ENCODE peak calls at places on chromosomes 12 and 14, in nine cellular contexts. X is tibial nerve, F is HCT116, J is A549, K is heart left ventricle, I is ovary, N is transverse colon, G is endothelial cell of umbilical vein, P is suprapubic skin. O is an unnamed sample.

GRCh38 chr12:59650594-59651229 is 54.9 kb downstream of the SLC16A7 start:
- DNase-seq in X (no peak), F (no peak), J (no peak), K (no peak), I (no peak), N (no peak), G (no peak), P (no peak), O (no peak)

GRCh38 chr12:69966839-69967238 is 141.8 kb downstream of the MYRFL start:
- DNase-seq in X (no peak), F (peak; percentile 18), J (peak; percentile 34), K (no peak), I (no peak), N (no peak), G (no peak), P (no peak), O (no peak)

GRCh38 chr14:35855886-35856481 is 29.8 kb downstream of the BRMS1L start:
- DNase-seq in X (no peak), F (no peak), J (no peak), K (no peak), I (no peak), N (no peak), G (no peak), P (no peak), O (no peak)

GRCh38 chr14:99872786-99873440 is 79.7 kb downstream of the EML1 start:
- DNase-seq in X (no peak), F (no peak), J (no peak), K (no peak), I (no peak), N (no peak), G (peak; percentile 4), P (no peak), O (no peak)

GRCh38 chr14:44657688-44658388 is 150.8 kb upstream of the FSCB start:
- DNase-seq in X (no peak), F (no peak), J (peak; percentile 10), K (no peak), I (no peak), N (no peak), G (no peak), P (no peak), O (no peak)

GRCh38 chr12:108727868-108728735 is 3.2 kb downstream of the CORO1C start:
- DNase-seq in X (no peak), F (no peak), J (no peak), K (no peak), I (no peak), N (no peak), G (no peak), P (no peak), O (no peak)

GRCh38 chr12:111975161-111975931 is 37.6 kb downstream of the TMEM116 start:
- DNase-seq in X (no peak), F (no peak), J (no peak), K (no peak), I (no peak), N (no peak), G (no peak), P (no peak), O (no peak)

GRCh38 chr12:4274960-4275868 is 1.7 kb downstream of the CCND2 start:
- DNase-seq in X (no peak), F (no peak), J (no peak), K (no peak), I (no peak), N (no peak), G (no peak), P (no peak), O (no peak)

GRCh38 chr12:93571360-93571853 is 1.1 kb upstream of the SOCS2 start:
- DNase-seq in X (peak; percentile 35), F (peak; percentile 50), J (peak; percentile 79), K (peak; percentile 87), I (peak; percentile 83), N (peak; percentile 78), G (peak; percentile 59), P (peak; percentile 85), O (no peak)

GRCh38 chr14:73014105-73014504 is 12.8 kb downstream of the ZFYVE1 start:
- DNase-seq in X (no peak), F (no peak), J (no peak), K (no peak), I (no peak), N (no peak), G (no peak), P (no peak), O (no peak)

GRCh38 chr14:96090441-96091148 is 51.4 kb downstream of the C14orf132 start:
- DNase-seq in X (peak; percentile 42), F (no peak), J (no peak), K (peak; percentile 82), I (peak; percentile 72), N (peak; percentile 34), G (no peak), P (peak; percentile 69), O (peak; percentile 49)

GRCh38 chr12:98821849-98822248 is 176.8 kb downstream of the APAF1 start:
- DNase-seq in X (no peak), F (no peak), J (no peak), K (no peak), I (peak; percentile 48), N (no peak), G (no peak), P (no peak), O (no peak)

GRCh38 chr12:113235976-113236375 is 14.7 kb downstream of the TPCN1 start:
- DNase-seq in X (no peak), F (no peak), J (no peak), K (no peak), I (no peak), N (no peak), G (no peak), P (no peak), O (no peak)

GRCh38 chr12:56152132-56152755 is at the start of gene MYL6B:
- DNase-seq in X (peak; percentile 89), F (peak; percentile 81), J (peak; percentile 94), K (peak; percentile 95), I (peak; percentile 95), N (peak; percentile 96), G (peak; percentile 91), P (peak; percentile 97), O (peak; percentile 90)

GRCh38 chr12:127621366-127621765 is 645.6 kb upstream of the TMEM132C start:
- DNase-seq in X (no peak), F (no peak), J (no peak), K (no peak), I (no peak), N (no peak), G (no peak), P (no peak), O (no peak)

GRCh38 chr12:111582133-111582747 is 16.9 kb downstream of the ATXN2 start:
- DNase-seq in X (no peak), F (no peak), J (no peak), K (no peak), I (no peak), N (no peak), G (no peak), P (no peak), O (no peak)

GRCh38 chr12:21117995-21118394 is 13.0 kb upstream of the SLCO1B1 start:
- DNase-seq in X (no peak), F (no peak), J (no peak), K (no peak), I (no peak), N (no peak), G (no peak), P (no peak), O (no peak)

GRCh38 chr14:99038401-99038800 is 233.6 kb downstream of the BCL11B start:
- DNase-seq in X (no peak), F (no peak), J (peak; percentile 18), K (no peak), I (no peak), N (no peak), G (no peak), P (no peak), O (no peak)

GRCh38 chr14:56112781-56113180 is 5.4 kb upstream of the PELI2 start:
- DNase-seq in X (no peak), F (no peak), J (no peak), K (no peak), I (no peak), N (no peak), G (no peak), P (no peak), O (no peak)

GRCh38 chr14:78983126-78983525 is 813.0 kb downstream of the NRXN3 start:
- DNase-seq in X (no peak), F (no peak), J (no peak), K (no peak), I (no peak), N (no peak), G (no peak), P (no peak), O (no peak)

DNA sequence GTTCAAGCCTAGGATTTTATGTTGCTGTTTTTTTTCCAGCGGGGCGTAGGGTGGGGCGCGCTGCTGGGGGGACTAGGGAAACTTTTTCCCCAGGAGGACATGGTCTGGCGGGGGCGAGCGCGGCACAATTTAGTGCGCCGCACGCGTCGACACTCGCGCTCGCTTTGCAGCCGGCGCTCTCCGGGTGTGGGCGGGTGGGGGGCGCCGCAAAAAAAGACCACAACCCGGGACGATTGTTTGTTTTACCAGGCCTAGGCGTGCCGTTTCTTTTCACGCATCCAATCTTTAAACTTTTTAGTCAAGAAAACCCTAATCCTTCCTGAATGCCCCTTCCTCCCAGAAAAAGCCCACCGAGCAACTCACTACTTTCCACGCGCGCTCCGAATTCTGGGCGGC is 865 bp upstream of the ZFP36L1 start:
- DNase-seq in X (no peak), F (no peak), J (no peak), K (peak; percentile 47), I (no peak), N (no peak), G (no peak), P (no peak), O (no peak)
- H3K4me1 ChIP-seq in X (peaks cover 11% of the 10 kb centered on the region), F (peaks cover 35% of the 10 kb centered on the region), J (peaks cover 11% of the 10 kb centered on the region), K (peaks cover 27% of the 10 kb centered on the region), I (peaks cover 5% of the 10 kb centered on the region), N (peaks cover 23% of the 10 kb centered on the region), G (peaks cover 24% of the 10 kb centered on the region), P (peaks cover 28% of the 10 kb centered on the region), O (peaks cover 4% of the 10 kb centered on the region)

GRCh38 chr12:85804663-85805062 is 31.5 kb downstream of the RASSF9 start:
- DNase-seq in X (no peak), F (no peak), J (no peak), K (no peak), I (no peak), N (no peak), G (no peak), P (no peak), O (no peak)
- TF ChIP-seq POLR2A in X (no peak), F (no peak), J (no peak), K (no peak), I (no peak), N (no peak), G (no peak), P (no peak), O (no peak)

DNA sequence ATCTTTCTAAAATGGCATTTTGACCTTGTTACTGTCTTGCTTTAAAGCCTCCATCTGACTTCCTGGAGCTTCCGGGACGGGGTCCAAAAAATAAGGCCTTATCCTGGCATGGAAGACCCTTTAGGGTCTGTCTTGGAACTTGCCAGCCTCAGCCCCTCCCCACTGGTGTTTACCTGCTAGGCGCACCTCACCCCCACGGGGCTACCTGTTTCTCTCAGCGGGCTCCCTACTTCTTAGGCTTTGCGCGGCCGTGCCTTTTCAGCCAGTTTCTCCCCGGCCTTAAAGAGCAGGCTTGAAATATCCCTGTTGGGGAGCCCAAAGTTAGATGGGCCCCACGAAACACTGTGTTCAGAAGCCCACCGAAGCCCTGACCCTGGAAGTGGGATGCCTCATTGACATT is 5.1 kb downstream of the RTL1 start:
- DNase-seq in X (no peak), F (no peak), J (no peak), K (no peak), I (peak; percentile 38), N (no peak), G (no peak), P (peak; percentile 40), O (no peak)
- H3K4me1 ChIP-seq in X (peaks cover 3% of the 10 kb centered on the region), F (no peaks in the 10 kb centered on the region), J (no peaks in the 10 kb centered on the region), K (peaks cover 16% of the 10 kb centered on the region), I (peaks cover 4% of the 10 kb centered on the region), N (peaks cover 12% of the 10 kb centered on the region), G (peaks cover 13% of the 10 kb centered on the region), P (peaks cover 14% of the 10 kb centered on the region), O (no peaks in the 10 kb centered on the region)

GRCh38 chr12:65689508-65689907 is 134.8 kb upstream of the HMGA2 start:
- DNase-seq in X (no peak), F (no peak), J (no peak), K (no peak), I (no peak), N (no peak), G (no peak), P (no peak), O (no peak)
- TF ChIP-seq POLR2A in X (no peak), F (no peak), J (no peak), K (no peak), I (no peak), N (no peak), G (no peak), P (no peak), O (no peak)